ENCODE peak calls at places on chromosome 1, in seven cellular contexts. One of them, this sample, is unnamed. For H3K9me3, the result is how much of the 10 kb centered on the place peaks cover.

GRCh38 chr1:71463144-71463543 is 382.3 kb upstream of the ZRANB2 start:
- DNase-seq in SJSA1: no peak
- DNase-seq in heart left ventricle: no peak
- DNase-seq in lung: no peak
- DNase-seq in H1: no peak
- DNase-seq in right atrium auricular region: no peak
- DNase-seq in Panc1: no peak
- DNase-seq in this sample: no peak

GRCh38 chr1:87226341-87226760 is 102.3 kb upstream of the LMO4 start:
- DNase-seq in SJSA1: peak
- DNase-seq in H1: peak
- DNase-seq in Panc1: peak
- DNase-seq in heart left ventricle: peak
- DNase-seq in lung: peak
- DNase-seq in right atrium auricular region: peak
- DNase-seq in this sample: peak

GRCh38 chr1:180912801-180913616 is at the start of gene KIAA1614:
- DNase-seq in SJSA1: no peak
- DNase-seq in heart left ventricle: peak
- DNase-seq in right atrium auricular region: no peak
- DNase-seq in lung: no peak
- DNase-seq in Panc1: no peak
- DNase-seq in H1: no peak
- DNase-seq in this sample: no peak

GRCh38 chr1:201539561-201540404 is 856 bp downstream of the NAV1 start:
- DNase-seq in Panc1: no peak
- DNase-seq in H1: no peak
- DNase-seq in SJSA1: peak
- DNase-seq in right atrium auricular region: peak
- DNase-seq in heart left ventricle: peak
- DNase-seq in lung: no peak
- DNase-seq in this sample: no peak

GRCh38 chr1:10787274-10787673 is 9.2 kb downstream of the CASZ1 start:
- DNase-seq in SJSA1: no peak
- DNase-seq in lung: no peak
- DNase-seq in Panc1: no peak
- DNase-seq in heart left ventricle: no peak
- DNase-seq in H1: no peak
- DNase-seq in right atrium auricular region: no peak
- DNase-seq in this sample: no peak

GRCh38 chr1:61627365-61627764 is 97.6 kb downstream of the TM2D1 start:
- DNase-seq in SJSA1: no peak
- DNase-seq in H1: no peak
- DNase-seq in lung: no peak
- DNase-seq in Panc1: no peak
- DNase-seq in right atrium auricular region: no peak
- DNase-seq in heart left ventricle: no peak
- DNase-seq in this sample: no peak

GRCh38 chr1:174222166-174222949 is 63.0 kb downstream of the RABGAP1L start:
- DNase-seq in H1: no peak
- DNase-seq in SJSA1: no peak
- DNase-seq in right atrium auricular region: no peak
- DNase-seq in heart left ventricle: no peak
- DNase-seq in Panc1: no peak
- DNase-seq in lung: no peak
- DNase-seq in this sample: no peak

GRCh38 chr1:74343191-74343590 is 108.0 kb downstream of the TNNI3K start:
- DNase-seq in Panc1: no peak
- DNase-seq in right atrium auricular region: no peak
- DNase-seq in heart left ventricle: no peak
- DNase-seq in H1: no peak
- DNase-seq in SJSA1: no peak
- DNase-seq in lung: no peak
- DNase-seq in this sample: peak

GRCh38 chr1:190000365-190000872 is 477.2 kb downstream of the BRINP3 start:
- DNase-seq in lung: no peak
- DNase-seq in right atrium auricular region: no peak
- DNase-seq in Panc1: peak
- DNase-seq in heart left ventricle: no peak
- DNase-seq in SJSA1: no peak
- DNase-seq in H1: no peak
- DNase-seq in this sample: no peak

GRCh38 chr1:204826970-204827369 is 43.7 kb upstream of the NFASC start:
- DNase-seq in SJSA1: no peak
- DNase-seq in right atrium auricular region: no peak
- DNase-seq in lung: no peak
- DNase-seq in heart left ventricle: no peak
- DNase-seq in Panc1: no peak
- DNase-seq in H1: peak
- DNase-seq in this sample: no peak

GRCh38 chr1:183058835-183059234 is 35.6 kb downstream of the LAMC1 start:
- DNase-seq in lung: no peak
- DNase-seq in H1: no peak
- DNase-seq in Panc1: no peak
- DNase-seq in SJSA1: no peak
- DNase-seq in right atrium auricular region: no peak
- DNase-seq in heart left ventricle: no peak
- DNase-seq in this sample: no peak

GRCh38 chr1:155834296-155834926 is 22.6 kb downstream of the GON4L start:
- DNase-seq in heart left ventricle: no peak
- DNase-seq in SJSA1: no peak
- DNase-seq in lung: no peak
- DNase-seq in Panc1: no peak
- DNase-seq in H1: no peak
- DNase-seq in right atrium auricular region: peak
- DNase-seq in this sample: no peak

GRCh38 chr1:244757091-244757939 is 78.1 kb upstream of the COX20 start:
- DNase-seq in H1: no peak
- DNase-seq in right atrium auricular region: no peak
- DNase-seq in Panc1: no peak
- DNase-seq in heart left ventricle: no peak
- DNase-seq in lung: peak
- DNase-seq in SJSA1: no peak
- DNase-seq in this sample: no peak

GRCh38 chr1:155931332-155932038 is 2.7 kb downstream of the KHDC4 start:
- DNase-seq in right atrium auricular region: no peak
- DNase-seq in SJSA1: no peak
- DNase-seq in H1: no peak
- DNase-seq in lung: no peak
- DNase-seq in Panc1: no peak
- DNase-seq in heart left ventricle: no peak
- DNase-seq in this sample: no peak

GRCh38 chr1:47995306-47996050 is 1.7 kb downstream of the TRABD2B start:
- DNase-seq in SJSA1: no peak
- DNase-seq in heart left ventricle: no peak
- DNase-seq in right atrium auricular region: no peak
- DNase-seq in lung: no peak
- DNase-seq in H1: no peak
- DNase-seq in Panc1: no peak
- DNase-seq in this sample: no peak

GRCh38 chr1:45679123-45679522 is 7.2 kb downstream of the GPBP1L1 start:
- DNase-seq in Panc1: no peak
- DNase-seq in lung: no peak
- DNase-seq in right atrium auricular region: no peak
- DNase-seq in H1: no peak
- DNase-seq in SJSA1: no peak
- DNase-seq in heart left ventricle: no peak
- DNase-seq in this sample: no peak

GRCh38 chr1:31364561-31365255 is 8.2 kb downstream of the FABP3 start:
- DNase-seq in right atrium auricular region: no peak
- DNase-seq in lung: no peak
- DNase-seq in Panc1: no peak
- DNase-seq in heart left ventricle: no peak
- DNase-seq in SJSA1: no peak
- DNase-seq in H1: no peak
- DNase-seq in this sample: no peak
- H3K27ac ChIP-seq in right atrium auricular region: peak
- H3K27ac ChIP-seq in lung: no peak
- H3K27ac ChIP-seq in Panc1: no peak
- H3K27ac ChIP-seq in heart left ventricle: no peak
- H3K27ac ChIP-seq in SJSA1: no peak
- H3K27ac ChIP-seq in H1: no peak
- H3K27ac ChIP-seq in this sample: no peak

DNA sequence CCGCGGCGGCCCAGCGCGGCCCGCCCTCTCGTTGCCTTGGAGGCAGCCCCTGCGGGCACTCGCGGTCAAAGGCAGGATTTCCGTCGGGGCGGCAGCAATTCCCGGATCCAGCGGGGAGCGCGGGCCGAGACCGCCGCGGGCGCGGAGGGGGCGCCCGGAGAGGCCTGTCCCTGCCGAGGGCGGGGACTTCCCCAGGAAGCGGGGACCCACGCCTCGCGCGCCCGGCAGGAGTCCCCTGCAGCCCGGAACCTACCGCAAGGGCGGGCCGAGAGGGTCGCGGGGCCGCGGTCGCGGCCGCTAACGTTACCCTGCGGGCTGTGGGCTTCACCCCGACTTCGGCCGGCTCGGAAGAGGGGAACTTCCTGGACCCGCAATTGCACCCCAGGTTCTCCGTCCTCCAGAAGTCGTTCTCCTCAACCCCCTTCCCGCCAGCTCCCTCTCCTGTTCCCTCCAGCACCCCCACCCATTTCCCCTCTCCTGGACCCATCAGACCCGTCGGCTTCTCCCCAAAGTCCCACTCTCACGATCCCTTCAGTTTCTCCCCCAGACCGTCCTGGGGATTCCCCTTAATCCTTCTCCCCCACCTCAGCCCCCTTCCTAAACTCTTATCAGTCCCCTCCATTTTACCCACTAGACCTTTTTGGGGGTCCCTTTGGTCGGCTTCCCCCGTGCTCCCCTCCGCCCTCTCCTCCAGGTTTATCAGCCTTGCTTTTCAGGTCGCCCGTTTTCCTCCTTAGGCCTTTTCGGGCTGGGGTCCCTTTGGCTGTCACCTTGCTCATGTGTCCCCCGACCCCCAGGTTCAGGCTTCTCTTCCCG is 611 bp downstream of the FGR start:
- DNase-seq in H1: no peak
- DNase-seq in right atrium auricular region: no peak
- DNase-seq in Panc1: no peak
- DNase-seq in lung: no peak
- DNase-seq in SJSA1: no peak
- DNase-seq in heart left ventricle: peak
- DNase-seq in this sample: no peak
- H3K4me3 ChIP-seq in H1: peak
- H3K4me3 ChIP-seq in right atrium auricular region: peak
- H3K4me3 ChIP-seq in Panc1: peak
- H3K4me3 ChIP-seq in lung: peak
- H3K4me3 ChIP-seq in SJSA1: no peak
- H3K4me3 ChIP-seq in heart left ventricle: peak
- H3K4me3 ChIP-seq in this sample: peak

DNA sequence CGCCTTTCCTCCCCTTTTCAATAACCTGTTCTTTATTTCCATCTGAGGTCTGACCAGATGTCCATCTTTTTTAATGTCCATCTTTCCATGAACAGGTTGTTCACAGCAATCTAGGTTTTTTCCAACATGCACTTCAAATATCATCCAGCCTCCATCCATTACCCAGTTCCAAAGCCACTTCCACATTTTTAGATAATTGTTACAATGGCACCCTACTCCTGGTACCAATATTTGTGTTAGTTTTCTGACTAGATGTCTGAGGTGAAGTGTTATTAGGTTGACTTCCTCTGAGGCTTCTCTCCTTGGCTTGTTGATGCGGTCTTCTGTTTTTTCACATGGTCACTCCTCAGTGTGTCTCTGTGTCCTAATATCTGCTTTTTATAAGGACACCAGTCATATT is 89.4 kb downstream of the OBSCN start:
- DNase-seq in lung: no peak
- DNase-seq in right atrium auricular region: no peak
- DNase-seq in heart left ventricle: no peak
- DNase-seq in H1: no peak
- DNase-seq in Panc1: no peak
- DNase-seq in SJSA1: no peak
- DNase-seq in this sample: no peak
- H3K9me3 ChIP-seq in lung: under half
- H3K9me3 ChIP-seq in right atrium auricular region: under half
- H3K9me3 ChIP-seq in heart left ventricle: under half
- H3K9me3 ChIP-seq in H1: half or more
- H3K9me3 ChIP-seq in Panc1: under half
- H3K9me3 ChIP-seq in SJSA1: under half
- H3K9me3 ChIP-seq in this sample: under half

GRCh38 chr1:42264791-42265190 is 70.2 kb downstream of the FOXJ3 start:
- DNase-seq in Panc1: no peak
- DNase-seq in H1: no peak
- DNase-seq in right atrium auricular region: no peak
- DNase-seq in SJSA1: no peak
- DNase-seq in heart left ventricle: no peak
- DNase-seq in lung: no peak
- DNase-seq in this sample: no peak
- H3K27ac ChIP-seq in Panc1: no peak
- H3K27ac ChIP-seq in H1: no peak
- H3K27ac ChIP-seq in right atrium auricular region: no peak
- H3K27ac ChIP-seq in SJSA1: no peak
- H3K27ac ChIP-seq in heart left ventricle: no peak
- H3K27ac ChIP-seq in lung: no peak
- H3K27ac ChIP-seq in this sample: no peak

GRCh38 chr1:230068952-230069684 is 2.1 kb downstream of the GALNT2 start:
- DNase-seq in lung: no peak
- DNase-seq in H1: no peak
- DNase-seq in right atrium auricular region: peak
- DNase-seq in Panc1: no peak
- DNase-seq in SJSA1: no peak
- DNase-seq in heart left ventricle: no peak
- DNase-seq in this sample: peak

GRCh38 chr1:230072296-230072695 is 5.3 kb downstream of the GALNT2 start:
- DNase-seq in H1: no peak
- DNase-seq in lung: no peak
- DNase-seq in Panc1: no peak
- DNase-seq in SJSA1: no peak
- DNase-seq in right atrium auricular region: peak
- DNase-seq in heart left ventricle: no peak
- DNase-seq in this sample: peak

GRCh38 chr1:230069813-230070212 is 2.8 kb downstream of the GALNT2 start:
- DNase-seq in SJSA1: no peak
- DNase-seq in Panc1: no peak
- DNase-seq in heart left ventricle: no peak
- DNase-seq in right atrium auricular region: peak
- DNase-seq in lung: no peak
- DNase-seq in H1: no peak
- DNase-seq in this sample: no peak

GRCh38 chr1:230071316-230071715 is 4.3 kb downstream of the GALNT2 start:
- DNase-seq in Panc1: no peak
- DNase-seq in heart left ventricle: no peak
- DNase-seq in SJSA1: no peak
- DNase-seq in H1: no peak
- DNase-seq in lung: no peak
- DNase-seq in right atrium auricular region: peak
- DNase-seq in this sample: no peak

GRCh38 chr1:230070321-230071208 is 3.5 kb downstream of the GALNT2 start:
- DNase-seq in lung: no peak
- DNase-seq in H1: no peak
- DNase-seq in Panc1: no peak
- DNase-seq in right atrium auricular region: peak
- DNase-seq in heart left ventricle: no peak
- DNase-seq in SJSA1: no peak
- DNase-seq in this sample: no peak
- H3K4me3 ChIP-seq in lung: no peak
- H3K4me3 ChIP-seq in H1: no peak
- H3K4me3 ChIP-seq in Panc1: no peak
- H3K4me3 ChIP-seq in right atrium auricular region: no peak
- H3K4me3 ChIP-seq in heart left ventricle: no peak
- H3K4me3 ChIP-seq in SJSA1: no peak
- H3K4me3 ChIP-seq in this sample: no peak